ENCODE peak calls at places on chromosomes 7 and 10, in seven cellular contexts. One of them, this sample, is unnamed.

GRCh38 chr10:121694327-121694965 is 96.2 kb upstream of the FGFR2 start:
- DNase-seq in CD4-positive, alpha-beta memory T cell: no peak
- DNase-seq in heart right ventricle: no peak
- DNase-seq in psoas muscle: no peak
- DNase-seq in mesenchymal stem cell: no peak
- DNase-seq in stomach: no peak
- DNase-seq in Karpas-422: no peak
- DNase-seq in this sample: no peak

GRCh38 chr7:422886-423225 is 96.8 kb downstream of the PDGFA start:
- DNase-seq in CD4-positive, alpha-beta memory T cell: no peak
- DNase-seq in heart right ventricle: no peak
- DNase-seq in psoas muscle: peak; percentile 42
- DNase-seq in mesenchymal stem cell: no peak
- DNase-seq in stomach: no peak
- DNase-seq in Karpas-422: no peak
- DNase-seq in this sample: no peak

GRCh38 chr7:87448427-87448826 is 27.1 kb downstream of the ABCB4 start:
- DNase-seq in CD4-positive, alpha-beta memory T cell: no peak
- DNase-seq in heart right ventricle: no peak
- DNase-seq in psoas muscle: no peak
- DNase-seq in mesenchymal stem cell: no peak
- DNase-seq in stomach: no peak
- DNase-seq in Karpas-422: peak; percentile 11
- DNase-seq in this sample: no peak

GRCh38 chr7:67870396-67870795 is 873.8 kb downstream of the TYW1 start:
- DNase-seq in CD4-positive, alpha-beta memory T cell: no peak
- DNase-seq in heart right ventricle: no peak
- DNase-seq in psoas muscle: no peak
- DNase-seq in mesenchymal stem cell: no peak
- DNase-seq in stomach: no peak
- DNase-seq in Karpas-422: no peak
- DNase-seq in this sample: no peak

GRCh38 chr7:135552148-135552547 is 5.6 kb upstream of the NUP205 start:
- DNase-seq in CD4-positive, alpha-beta memory T cell: no peak
- DNase-seq in heart right ventricle: no peak
- DNase-seq in psoas muscle: no peak
- DNase-seq in mesenchymal stem cell: no peak
- DNase-seq in stomach: no peak
- DNase-seq in Karpas-422: no peak
- DNase-seq in this sample: no peak

GRCh38 chr10:132571565-132572544 is 34.3 kb downstream of the INPP5A start:
- DNase-seq in CD4-positive, alpha-beta memory T cell: no peak
- DNase-seq in heart right ventricle: peak; percentile 64
- DNase-seq in psoas muscle: peak; percentile 87
- DNase-seq in mesenchymal stem cell: peak; percentile 87
- DNase-seq in stomach: peak; percentile 66
- DNase-seq in Karpas-422: peak; percentile 99
- DNase-seq in this sample: peak; percentile 68

GRCh38 chr10:96794786-96795733 is 37.0 kb upstream of the LCOR start:
- DNase-seq in CD4-positive, alpha-beta memory T cell: no peak
- DNase-seq in heart right ventricle: no peak
- DNase-seq in psoas muscle: no peak
- DNase-seq in mesenchymal stem cell: no peak
- DNase-seq in stomach: no peak
- DNase-seq in Karpas-422: no peak
- DNase-seq in this sample: no peak

GRCh38 chr10:129744896-129745750 is 219.0 kb downstream of the EBF3 start:
- DNase-seq in CD4-positive, alpha-beta memory T cell: no peak
- DNase-seq in heart right ventricle: no peak
- DNase-seq in psoas muscle: no peak
- DNase-seq in mesenchymal stem cell: no peak
- DNase-seq in stomach: no peak
- DNase-seq in Karpas-422: no peak
- DNase-seq in this sample: no peak

GRCh38 chr7:38169862-38170261 is 8.2 kb upstream of the STARD3NL start:
- DNase-seq in CD4-positive, alpha-beta memory T cell: no peak
- DNase-seq in heart right ventricle: no peak
- DNase-seq in psoas muscle: no peak
- DNase-seq in mesenchymal stem cell: peak; percentile 41
- DNase-seq in stomach: no peak
- DNase-seq in Karpas-422: no peak
- DNase-seq in this sample: peak; percentile 55

GRCh38 chr10:61463035-61463909 is 10.1 kb upstream of the TMEM26 start:
- DNase-seq in CD4-positive, alpha-beta memory T cell: no peak
- DNase-seq in heart right ventricle: no peak
- DNase-seq in psoas muscle: no peak
- DNase-seq in mesenchymal stem cell: no peak
- DNase-seq in stomach: no peak
- DNase-seq in Karpas-422: no peak
- DNase-seq in this sample: no peak

GRCh38 chr7:102425639-102426267 is 7.6 kb upstream of the ORAI2 start:
- DNase-seq in CD4-positive, alpha-beta memory T cell: peak; percentile 80
- DNase-seq in heart right ventricle: no peak
- DNase-seq in psoas muscle: peak; percentile 69
- DNase-seq in mesenchymal stem cell: no peak
- DNase-seq in stomach: peak; percentile 63
- DNase-seq in Karpas-422: no peak
- DNase-seq in this sample: no peak

GRCh38 chr10:117320050-117320665 is 55.1 kb downstream of the PDZD8 start:
- DNase-seq in CD4-positive, alpha-beta memory T cell: peak; percentile 1
- DNase-seq in heart right ventricle: no peak
- DNase-seq in psoas muscle: no peak
- DNase-seq in mesenchymal stem cell: peak; percentile 31
- DNase-seq in stomach: no peak
- DNase-seq in Karpas-422: peak; percentile 73
- DNase-seq in this sample: no peak

GRCh38 chr10:101817542-101818118 is 614 bp downstream of the OGA start:
- DNase-seq in CD4-positive, alpha-beta memory T cell: no peak
- DNase-seq in heart right ventricle: peak; percentile 90
- DNase-seq in psoas muscle: peak; percentile 96
- DNase-seq in mesenchymal stem cell: peak; percentile 91
- DNase-seq in stomach: peak; percentile 90
- DNase-seq in Karpas-422: peak; percentile 72
- DNase-seq in this sample: peak; percentile 72

GRCh38 chr10:21145751-21146445 is 248.8 kb upstream of the NEBL start:
- DNase-seq in CD4-positive, alpha-beta memory T cell: no peak
- DNase-seq in heart right ventricle: no peak
- DNase-seq in psoas muscle: no peak
- DNase-seq in mesenchymal stem cell: no peak
- DNase-seq in stomach: no peak
- DNase-seq in Karpas-422: no peak
- DNase-seq in this sample: no peak

GRCh38 chr10:118911361-118911760 is 118.2 kb upstream of the NANOS1 start:
- DNase-seq in CD4-positive, alpha-beta memory T cell: no peak
- DNase-seq in heart right ventricle: no peak
- DNase-seq in psoas muscle: no peak
- DNase-seq in mesenchymal stem cell: peak; percentile 8
- DNase-seq in stomach: no peak
- DNase-seq in Karpas-422: peak; percentile 36
- DNase-seq in this sample: no peak

GRCh38 chr7:37311282-37311868 is 137.3 kb downstream of the ELMO1 start:
- DNase-seq in CD4-positive, alpha-beta memory T cell: peak; percentile 47
- DNase-seq in heart right ventricle: no peak
- DNase-seq in psoas muscle: peak; percentile 60
- DNase-seq in mesenchymal stem cell: peak; percentile 87
- DNase-seq in stomach: no peak
- DNase-seq in Karpas-422: peak; percentile 56
- DNase-seq in this sample: no peak

DNA sequence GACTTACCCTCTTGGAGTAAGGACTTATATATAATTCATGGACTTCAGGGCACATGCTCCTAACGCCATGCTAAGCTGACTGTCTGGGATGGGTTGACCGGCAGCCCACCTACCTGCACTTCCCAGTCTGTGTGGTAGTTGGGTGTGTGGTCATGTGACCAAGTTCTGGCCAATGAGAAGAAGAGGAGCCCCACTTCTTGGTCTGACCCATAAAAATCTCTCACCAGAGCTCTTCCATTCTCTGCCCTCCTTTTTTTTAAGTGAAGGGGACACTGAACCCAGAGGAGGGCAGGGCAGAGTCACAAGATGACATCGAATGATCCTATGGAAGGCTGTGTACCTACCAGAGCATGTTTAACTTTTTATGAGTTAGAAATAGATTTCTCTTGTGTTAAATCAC is 370.1 kb downstream of the FRMD4A start:
- DNase-seq in CD4-positive, alpha-beta memory T cell: no peak
- DNase-seq in heart right ventricle: no peak
- DNase-seq in psoas muscle: no peak
- DNase-seq in mesenchymal stem cell: no peak
- DNase-seq in stomach: no peak
- DNase-seq in Karpas-422: no peak
- DNase-seq in this sample: no peak
- H3K27ac ChIP-seq in CD4-positive, alpha-beta memory T cell: no peak overlapping the region
- H3K27ac ChIP-seq in heart right ventricle: peak overlapping the region; percentile 53
- H3K27ac ChIP-seq in psoas muscle: no peak overlapping the region
- H3K27ac ChIP-seq in mesenchymal stem cell: peak overlapping the region; percentile 93
- H3K27ac ChIP-seq in stomach: peak overlapping the region; percentile 53
- H3K27ac ChIP-seq in Karpas-422: no peak overlapping the region
- H3K27ac ChIP-seq in this sample: no peak overlapping the region

GRCh38 chr10:71596759-71597158 is 122.8 kb downstream of the C10orf105 start:
- DNase-seq in CD4-positive, alpha-beta memory T cell: no peak
- DNase-seq in heart right ventricle: no peak
- DNase-seq in psoas muscle: no peak
- DNase-seq in mesenchymal stem cell: no peak
- DNase-seq in stomach: no peak
- DNase-seq in Karpas-422: no peak
- DNase-seq in this sample: no peak
- H3K27ac ChIP-seq in CD4-positive, alpha-beta memory T cell: no peak overlapping the region
- H3K27ac ChIP-seq in heart right ventricle: no peak overlapping the region
- H3K27ac ChIP-seq in psoas muscle: no peak overlapping the region
- H3K27ac ChIP-seq in mesenchymal stem cell: no peak overlapping the region
- H3K27ac ChIP-seq in stomach: no peak overlapping the region
- H3K27ac ChIP-seq in Karpas-422: no peak overlapping the region
- H3K27ac ChIP-seq in this sample: no peak overlapping the region

GRCh38 chr10:95602382-95602781 is 41.2 kb upstream of the SORBS1 start:
- DNase-seq in CD4-positive, alpha-beta memory T cell: no peak
- DNase-seq in heart right ventricle: no peak
- DNase-seq in psoas muscle: no peak
- DNase-seq in mesenchymal stem cell: no peak
- DNase-seq in stomach: no peak
- DNase-seq in Karpas-422: no peak
- DNase-seq in this sample: no peak

GRCh38 chr10:95605163-95605562 is 44.0 kb upstream of the SORBS1 start:
- DNase-seq in CD4-positive, alpha-beta memory T cell: no peak
- DNase-seq in heart right ventricle: peak; percentile 26
- DNase-seq in psoas muscle: no peak
- DNase-seq in mesenchymal stem cell: peak; percentile 8
- DNase-seq in stomach: no peak
- DNase-seq in Karpas-422: no peak
- DNase-seq in this sample: no peak

GRCh38 chr10:95601116-95601719 is 40.0 kb upstream of the SORBS1 start:
- DNase-seq in CD4-positive, alpha-beta memory T cell: peak; percentile 41
- DNase-seq in heart right ventricle: peak; percentile 85
- DNase-seq in psoas muscle: peak; percentile 85
- DNase-seq in mesenchymal stem cell: peak; percentile 85
- DNase-seq in stomach: peak; percentile 87
- DNase-seq in Karpas-422: peak; percentile 68
- DNase-seq in this sample: peak; percentile 33

GRCh38 chr10:95606922-95607321 is 45.8 kb upstream of the SORBS1 start:
- DNase-seq in CD4-positive, alpha-beta memory T cell: no peak
- DNase-seq in heart right ventricle: no peak
- DNase-seq in psoas muscle: no peak
- DNase-seq in mesenchymal stem cell: peak; percentile 9
- DNase-seq in stomach: no peak
- DNase-seq in Karpas-422: no peak
- DNase-seq in this sample: no peak

GRCh38 chr10:95604630-95605029 is 43.5 kb upstream of the SORBS1 start:
- DNase-seq in CD4-positive, alpha-beta memory T cell: no peak
- DNase-seq in heart right ventricle: no peak
- DNase-seq in psoas muscle: no peak
- DNase-seq in mesenchymal stem cell: no peak
- DNase-seq in stomach: no peak
- DNase-seq in Karpas-422: no peak
- DNase-seq in this sample: no peak
- H3K27ac ChIP-seq in CD4-positive, alpha-beta memory T cell: no peak overlapping the region
- H3K27ac ChIP-seq in heart right ventricle: peak overlapping the region; percentile 67
- H3K27ac ChIP-seq in psoas muscle: peak overlapping the region; percentile 36
- H3K27ac ChIP-seq in mesenchymal stem cell: no peak overlapping the region
- H3K27ac ChIP-seq in stomach: peak overlapping the region; percentile 69
- H3K27ac ChIP-seq in Karpas-422: no peak overlapping the region
- H3K27ac ChIP-seq in this sample: no peak overlapping the region

GRCh38 chr7:104980969-104981670 is 32.9 kb upstream of the KMT2E start:
- DNase-seq in CD4-positive, alpha-beta memory T cell: peak; percentile 73
- DNase-seq in heart right ventricle: no peak
- DNase-seq in psoas muscle: no peak
- DNase-seq in mesenchymal stem cell: peak; percentile 70
- DNase-seq in stomach: no peak
- DNase-seq in Karpas-422: peak; percentile 89
- DNase-seq in this sample: no peak

GRCh38 chr7:104982773-104983619 is 31.0 kb upstream of the KMT2E start:
- DNase-seq in CD4-positive, alpha-beta memory T cell: no peak
- DNase-seq in heart right ventricle: no peak
- DNase-seq in psoas muscle: no peak
- DNase-seq in mesenchymal stem cell: no peak
- DNase-seq in stomach: no peak
- DNase-seq in Karpas-422: peak; percentile 49
- DNase-seq in this sample: no peak

GRCh38 chr7:104981671-104982036 is 32.4 kb upstream of the KMT2E start:
- DNase-seq in CD4-positive, alpha-beta memory T cell: no peak
- DNase-seq in heart right ventricle: no peak
- DNase-seq in psoas muscle: no peak
- DNase-seq in mesenchymal stem cell: no peak
- DNase-seq in stomach: no peak
- DNase-seq in Karpas-422: no peak
- DNase-seq in this sample: no peak

GRCh38 chr7:104983620-104984539 is 30.1 kb upstream of the KMT2E start:
- DNase-seq in CD4-positive, alpha-beta memory T cell: peak; percentile 88
- DNase-seq in heart right ventricle: peak; percentile 91
- DNase-seq in psoas muscle: peak; percentile 94
- DNase-seq in mesenchymal stem cell: peak; percentile 93
- DNase-seq in stomach: peak; percentile 90
- DNase-seq in Karpas-422: peak; percentile 93
- DNase-seq in this sample: peak; percentile 18

GRCh38 chr7:104982308-104982755 is 31.7 kb upstream of the KMT2E start:
- DNase-seq in CD4-positive, alpha-beta memory T cell: no peak
- DNase-seq in heart right ventricle: no peak
- DNase-seq in psoas muscle: no peak
- DNase-seq in mesenchymal stem cell: peak; percentile 89
- DNase-seq in stomach: no peak
- DNase-seq in Karpas-422: no peak
- DNase-seq in this sample: no peak
- H3K27ac ChIP-seq in CD4-positive, alpha-beta memory T cell: peak overlapping the region; percentile 98
- H3K27ac ChIP-seq in heart right ventricle: peak overlapping the region; percentile 99
- H3K27ac ChIP-seq in psoas muscle: no peak overlapping the region
- H3K27ac ChIP-seq in mesenchymal stem cell: no peak overlapping the region
- H3K27ac ChIP-seq in stomach: peak overlapping the region; percentile 99
- H3K27ac ChIP-seq in Karpas-422: peak overlapping the region; percentile 63
- H3K27ac ChIP-seq in this sample: no peak overlapping the region

DNA sequence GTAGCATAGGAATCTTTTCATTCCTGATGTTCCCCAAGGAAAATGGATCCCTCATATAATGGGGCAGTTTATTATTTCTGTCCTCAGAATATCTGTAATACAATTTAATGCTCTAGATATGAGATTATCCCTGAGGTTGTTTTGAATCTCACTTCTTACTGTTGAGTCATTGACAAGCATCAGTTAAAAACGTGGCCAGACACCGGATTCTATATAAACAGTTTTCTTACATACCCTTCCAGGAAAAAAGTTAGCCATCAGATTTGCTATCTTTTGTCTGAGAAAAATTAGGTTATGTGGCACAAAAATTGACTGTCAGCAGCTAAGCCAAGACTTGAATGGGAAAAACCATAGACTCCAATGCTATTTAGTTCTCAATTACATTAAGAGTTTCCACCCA is 539.8 kb upstream of the CELF2 start:
- DNase-seq in CD4-positive, alpha-beta memory T cell: no peak
- DNase-seq in heart right ventricle: no peak
- DNase-seq in psoas muscle: no peak
- DNase-seq in mesenchymal stem cell: peak; percentile 53
- DNase-seq in stomach: no peak
- DNase-seq in Karpas-422: no peak
- DNase-seq in this sample: no peak
- H3K27ac ChIP-seq in CD4-positive, alpha-beta memory T cell: no peak overlapping the region
- H3K27ac ChIP-seq in heart right ventricle: no peak overlapping the region
- H3K27ac ChIP-seq in psoas muscle: no peak overlapping the region
- H3K27ac ChIP-seq in mesenchymal stem cell: no peak overlapping the region
- H3K27ac ChIP-seq in stomach: no peak overlapping the region
- H3K27ac ChIP-seq in Karpas-422: no peak overlapping the region
- H3K27ac ChIP-seq in this sample: no peak overlapping the region